ENCODE peak calls at places on chromosomes 7 and 10, in eight cellular contexts. P is NK-92 treated with Interleukin-12 subunit alpha and Interleukin-12 subunit beta, amount 100 ng/mL, for 24 hours; H is renal cortical epithelial cell; N is left lung; S is astrocyte of the hippocampus; U is stimulated activated naive CD4-positive, alpha-beta T cell; Y is glutamatergic neuron; Q is Daoy. F is an unnamed sample.

GRCh38 chr7:157046681-157047080 is 36.2 kb upstream of the MNX1 start:
- DNase-seq in P (no peak), H (peak), N (no peak), S (peak), U (no peak), Y (no peak), Q (peak), F (no peak)

GRCh38 chr7:71363627-71364026 is 231.7 kb downstream of the GALNT17 start:
- DNase-seq in P (no peak), H (no peak), N (no peak), S (no peak), U (no peak), Y (no peak), Q (no peak), F (no peak)

GRCh38 chr7:4837041-4837813 is 24.6 kb downstream of the PAPOLB start:
- DNase-seq in P (no peak), H (no peak), N (no peak), S (no peak), U (no peak), Y (peak), Q (no peak), F (no peak)

GRCh38 chr7:107387573-107388219 is 82.2 kb upstream of the GPR22 start:
- DNase-seq in P (no peak), H (peak), N (no peak), S (peak), U (no peak), Y (no peak), Q (peak), F (no peak)

GRCh38 chr10:101901340-101901739 is 57.7 kb upstream of the KCNIP2 start:
- DNase-seq in P (no peak), H (no peak), N (no peak), S (no peak), U (no peak), Y (peak), Q (no peak), F (peak)

GRCh38 chr10:23200997-23201652 is 9.0 kb downstream of the PTF1A start:
- DNase-seq in P (no peak), H (no peak), N (no peak), S (no peak), U (no peak), Y (no peak), Q (no peak), F (no peak)

GRCh38 chr7:120180221-120180620 is 92.8 kb upstream of the KCND2 start:
- DNase-seq in P (no peak), H (no peak), N (no peak), S (no peak), U (no peak), Y (no peak), Q (no peak), F (no peak)

GRCh38 chr7:24141876-24142509 is 142.0 kb upstream of the NPY start:
- DNase-seq in P (no peak), H (no peak), N (no peak), S (no peak), U (no peak), Y (no peak), Q (peak), F (no peak)

GRCh38 chr7:1255083-1255816 is 22.6 kb downstream of the UNCX start:
- DNase-seq in P (no peak), H (no peak), N (peak), S (no peak), U (no peak), Y (no peak), Q (no peak), F (no peak)

GRCh38 chr7:131683536-131684125 is 127.2 kb upstream of the PODXL start:
- DNase-seq in P (no peak), H (no peak), N (no peak), S (no peak), U (no peak), Y (no peak), Q (no peak), F (no peak)

F was measured in GM12891.